ENCODE peak calls at places on chromosome 11, in five cellular contexts. P is brain pericyte; L is stimulated activated CD8-positive, alpha-beta memory T cell treated with anti-CD3 and anti-CD28 coated beads, Interleukin-15, amount 100 ng/mL, for 1 hour; Y is iris pigment epithelial cell; N is tibial artery. E is an unnamed sample.

GRCh38 chr11:117221775-117222517 is 9.9 kb downstream of the PCSK7 start:
- DNase-seq in P (peak), L (no peak), Y (peak), N (peak), E (peak)

GRCh38 chr11:488992-489391 is 18.1 kb downstream of the RNH1 start:
- DNase-seq in P (no peak), L (no peak), Y (no peak), N (no peak), E (no peak)

GRCh38 chr11:117381988-117382387 is 54.3 kb downstream of the CEP164 start:
- DNase-seq in P (no peak), L (no peak), Y (no peak), N (no peak), E (no peak)

GRCh38 chr11:118410055-118410745 is 8.8 kb downstream of the ATP5MG start:
- DNase-seq in P (no peak), L (no peak), Y (no peak), N (no peak), E (no peak)

GRCh38 chr11:63882555-63883242 is 34.3 kb downstream of the RCOR2 start:
- DNase-seq in P (no peak), L (no peak), Y (no peak), N (peak), E (no peak)

GRCh38 chr11:66649903-66650302 is 11.4 kb downstream of the RBM4 start:
- DNase-seq in P (no peak), L (no peak), Y (no peak), N (no peak), E (no peak)

GRCh38 chr11:124953753-124954624 is at the start of gene CCDC15:
- DNase-seq in P (peak), L (peak), Y (peak), N (peak), E (peak)

GRCh38 chr11:118241191-118242098 is 10.7 kb downstream of the MPZL3 start:
- DNase-seq in P (no peak), L (peak), Y (peak), N (no peak), E (no peak)

GRCh38 chr11:104405277-104405676 is 241.3 kb upstream of the PDGFD start:
- DNase-seq in P (no peak), L (no peak), Y (no peak), N (no peak), E (no peak)

GRCh38 chr11:44351006-44351660 is 41.2 kb upstream of the ALX4 start:
- DNase-seq in P (no peak), L (no peak), Y (no peak), N (no peak), E (no peak)

GRCh38 chr11:46253258-46254134 is 24.0 kb upstream of the CREB3L1 start:
- DNase-seq in P (no peak), L (no peak), Y (no peak), N (no peak), E (no peak)